ENCODE peak calls at places on chromosome 3, in seven cellular contexts. One of them, this sample, is unnamed.

GRCh38 chr3:65935724-65936123 is 103.0 kb downstream of the MAGI1 start:
- DNase-seq in GM04503: no peak
- DNase-seq in AG09309: no peak
- DNase-seq in T follicular helper cell: no peak
- DNase-seq in endodermal cell: no peak
- DNase-seq in brain pericyte: no peak
- DNase-seq in stimulated activated CD8-positive, alpha-beta memory T cell treated with anti-CD3 and anti-CD28 coated beads, Interleukin-4, amount 100 ng/mL, for 4 hours: no peak
- DNase-seq in this sample: no peak

GRCh38 chr3:193317901-193318300 is 60.7 kb downstream of the ATP13A5 start:
- DNase-seq in brain pericyte: no peak
- DNase-seq in stimulated activated CD8-positive, alpha-beta memory T cell treated with anti-CD3 and anti-CD28 coated beads, Interleukin-4, amount 100 ng/mL, for 4 hours: no peak
- DNase-seq in AG09309: no peak
- DNase-seq in GM04503: no peak
- DNase-seq in T follicular helper cell: no peak
- DNase-seq in endodermal cell: no peak
- DNase-seq in this sample: no peak

GRCh38 chr3:59876533-59877062 is 826.8 kb upstream of the CFAP20DC start:
- DNase-seq in stimulated activated CD8-positive, alpha-beta memory T cell treated with anti-CD3 and anti-CD28 coated beads, Interleukin-4, amount 100 ng/mL, for 4 hours: no peak
- DNase-seq in T follicular helper cell: no peak
- DNase-seq in endodermal cell: no peak
- DNase-seq in AG09309: no peak
- DNase-seq in brain pericyte: no peak
- DNase-seq in GM04503: no peak
- DNase-seq in this sample: no peak

GRCh38 chr3:138051946-138052802 is 42.2 kb downstream of the CLDN18 start:
- DNase-seq in stimulated activated CD8-positive, alpha-beta memory T cell treated with anti-CD3 and anti-CD28 coated beads, Interleukin-4, amount 100 ng/mL, for 4 hours: no peak
- DNase-seq in brain pericyte: no peak
- DNase-seq in AG09309: no peak
- DNase-seq in T follicular helper cell: no peak
- DNase-seq in endodermal cell: peak
- DNase-seq in GM04503: no peak
- DNase-seq in this sample: peak

GRCh38 chr3:134211797-134212196 is 38.9 kb downstream of the RYK start:
- DNase-seq in T follicular helper cell: no peak
- DNase-seq in AG09309: no peak
- DNase-seq in stimulated activated CD8-positive, alpha-beta memory T cell treated with anti-CD3 and anti-CD28 coated beads, Interleukin-4, amount 100 ng/mL, for 4 hours: no peak
- DNase-seq in brain pericyte: peak
- DNase-seq in GM04503: no peak
- DNase-seq in endodermal cell: peak
- DNase-seq in this sample: peak

GRCh38 chr3:168218600-168218999 is 122.9 kb upstream of the GOLIM4 start:
- DNase-seq in GM04503: no peak
- DNase-seq in T follicular helper cell: no peak
- DNase-seq in brain pericyte: no peak
- DNase-seq in stimulated activated CD8-positive, alpha-beta memory T cell treated with anti-CD3 and anti-CD28 coated beads, Interleukin-4, amount 100 ng/mL, for 4 hours: no peak
- DNase-seq in AG09309: no peak
- DNase-seq in endodermal cell: no peak
- DNase-seq in this sample: no peak

GRCh38 chr3:45597166-45597565 is 2.6 kb downstream of the LIMD1 start:
- DNase-seq in stimulated activated CD8-positive, alpha-beta memory T cell treated with anti-CD3 and anti-CD28 coated beads, Interleukin-4, amount 100 ng/mL, for 4 hours: no peak
- DNase-seq in T follicular helper cell: no peak
- DNase-seq in brain pericyte: no peak
- DNase-seq in AG09309: no peak
- DNase-seq in endodermal cell: no peak
- DNase-seq in GM04503: no peak
- DNase-seq in this sample: no peak

GRCh38 chr3:108132727-108133373 is 42.0 kb upstream of the CD47 start:
- DNase-seq in T follicular helper cell: no peak
- DNase-seq in endodermal cell: no peak
- DNase-seq in AG09309: no peak
- DNase-seq in brain pericyte: no peak
- DNase-seq in stimulated activated CD8-positive, alpha-beta memory T cell treated with anti-CD3 and anti-CD28 coated beads, Interleukin-4, amount 100 ng/mL, for 4 hours: no peak
- DNase-seq in GM04503: no peak
- DNase-seq in this sample: no peak

GRCh38 chr3:24521306-24522154 is 26.9 kb upstream of the THRB start:
- DNase-seq in stimulated activated CD8-positive, alpha-beta memory T cell treated with anti-CD3 and anti-CD28 coated beads, Interleukin-4, amount 100 ng/mL, for 4 hours: no peak
- DNase-seq in T follicular helper cell: no peak
- DNase-seq in brain pericyte: no peak
- DNase-seq in endodermal cell: peak
- DNase-seq in AG09309: no peak
- DNase-seq in GM04503: no peak
- DNase-seq in this sample: no peak

GRCh38 chr3:126349071-126349470 is 8.1 kb downstream of the KLF15 start:
- DNase-seq in stimulated activated CD8-positive, alpha-beta memory T cell treated with anti-CD3 and anti-CD28 coated beads, Interleukin-4, amount 100 ng/mL, for 4 hours: no peak
- DNase-seq in AG09309: no peak
- DNase-seq in endodermal cell: no peak
- DNase-seq in GM04503: no peak
- DNase-seq in T follicular helper cell: no peak
- DNase-seq in brain pericyte: no peak
- DNase-seq in this sample: no peak

GRCh38 chr3:189361103-189361835 is 189.5 kb downstream of the TPRG1 start:
- DNase-seq in brain pericyte: no peak
- DNase-seq in GM04503: no peak
- DNase-seq in stimulated activated CD8-positive, alpha-beta memory T cell treated with anti-CD3 and anti-CD28 coated beads, Interleukin-4, amount 100 ng/mL, for 4 hours: no peak
- DNase-seq in T follicular helper cell: no peak
- DNase-seq in endodermal cell: no peak
- DNase-seq in AG09309: no peak
- DNase-seq in this sample: no peak

GRCh38 chr3:25663324-25664065 is 1.2 kb downstream of the TOP2B start:
- DNase-seq in T follicular helper cell: peak
- DNase-seq in endodermal cell: peak
- DNase-seq in GM04503: no peak
- DNase-seq in AG09309: no peak
- DNase-seq in stimulated activated CD8-positive, alpha-beta memory T cell treated with anti-CD3 and anti-CD28 coated beads, Interleukin-4, amount 100 ng/mL, for 4 hours: no peak
- DNase-seq in brain pericyte: no peak
- DNase-seq in this sample: no peak

GRCh38 chr3:39809995-39810595 is 686 bp downstream of the MYRIP start:
- DNase-seq in stimulated activated CD8-positive, alpha-beta memory T cell treated with anti-CD3 and anti-CD28 coated beads, Interleukin-4, amount 100 ng/mL, for 4 hours: no peak
- DNase-seq in brain pericyte: no peak
- DNase-seq in endodermal cell: peak
- DNase-seq in AG09309: no peak
- DNase-seq in GM04503: no peak
- DNase-seq in T follicular helper cell: no peak
- DNase-seq in this sample: no peak

GRCh38 chr3:116020989-116021388 is 397.7 kb downstream of the GAP43 start:
- DNase-seq in endodermal cell: no peak
- DNase-seq in AG09309: no peak
- DNase-seq in GM04503: no peak
- DNase-seq in brain pericyte: no peak
- DNase-seq in T follicular helper cell: no peak
- DNase-seq in stimulated activated CD8-positive, alpha-beta memory T cell treated with anti-CD3 and anti-CD28 coated beads, Interleukin-4, amount 100 ng/mL, for 4 hours: no peak
- DNase-seq in this sample: no peak

GRCh38 chr3:187848396-187848795 is 103.1 kb upstream of the BCL6 start:
- DNase-seq in brain pericyte: no peak
- DNase-seq in T follicular helper cell: no peak
- DNase-seq in AG09309: no peak
- DNase-seq in GM04503: no peak
- DNase-seq in endodermal cell: no peak
- DNase-seq in stimulated activated CD8-positive, alpha-beta memory T cell treated with anti-CD3 and anti-CD28 coated beads, Interleukin-4, amount 100 ng/mL, for 4 hours: no peak
- DNase-seq in this sample: no peak

GRCh38 chr3:124138148-124138547 is 146.2 kb upstream of the ROPN1 start:
- DNase-seq in AG09309: no peak
- DNase-seq in GM04503: no peak
- DNase-seq in T follicular helper cell: no peak
- DNase-seq in brain pericyte: no peak
- DNase-seq in endodermal cell: no peak
- DNase-seq in stimulated activated CD8-positive, alpha-beta memory T cell treated with anti-CD3 and anti-CD28 coated beads, Interleukin-4, amount 100 ng/mL, for 4 hours: no peak
- DNase-seq in this sample: no peak

GRCh38 chr3:111735271-111735758 is 123.8 kb upstream of the PHLDB2 start:
- DNase-seq in T follicular helper cell: no peak
- DNase-seq in endodermal cell: no peak
- DNase-seq in GM04503: peak
- DNase-seq in stimulated activated CD8-positive, alpha-beta memory T cell treated with anti-CD3 and anti-CD28 coated beads, Interleukin-4, amount 100 ng/mL, for 4 hours: no peak
- DNase-seq in brain pericyte: no peak
- DNase-seq in AG09309: peak
- DNase-seq in this sample: peak

GRCh38 chr3:72154391-72155300 is 369.7 kb upstream of the PROK2 start:
- DNase-seq in brain pericyte: no peak
- DNase-seq in endodermal cell: no peak
- DNase-seq in T follicular helper cell: no peak
- DNase-seq in AG09309: no peak
- DNase-seq in stimulated activated CD8-positive, alpha-beta memory T cell treated with anti-CD3 and anti-CD28 coated beads, Interleukin-4, amount 100 ng/mL, for 4 hours: no peak
- DNase-seq in GM04503: no peak
- DNase-seq in this sample: no peak

This sample was measured in GM04504.